ENCODE peak calls at places on chromosomes 2 and 18, in eight cellular contexts. K, U, C, O, W, Y, Q and A are unnamed samples.

GRCh38 chr18:39701071-39701783 is 2135.6 kb upstream of the CELF4 start:
- DNase-seq in U (no peak), K (no peak), W (no peak), O (no peak), C (no peak), Y (no peak), Q (no peak), A (no peak)

GRCh38 chr2:126655500-126656310 is at the start of gene GYPC:
- DNase-seq in Q (no peak), K (no peak), O (peak; percentile 12), U (peak; percentile 71), Y (peak; percentile 83), C (peak; percentile 82), W (no peak), A (no peak)

GRCh38 chr2:224042191-224042696 is 3.2 kb upstream of the SERPINE2 start:
- DNase-seq in W (no peak), Q (no peak), O (no peak), Y (no peak), U (no peak), K (no peak), C (no peak), A (no peak)

GRCh38 chr2:95359035-95359434 is 43.5 kb upstream of the FAHD2A start:
- DNase-seq in W (no peak), C (no peak), K (no peak), Y (no peak), O (peak; percentile 21), U (no peak), Q (no peak), A (no peak)

GRCh38 chr2:187541086-187542085 is 12.8 kb downstream of the TFPI start:
- DNase-seq in U (peak; percentile 43), O (peak; percentile 89), K (no peak), Q (no peak), W (no peak), Y (no peak), C (no peak), A (no peak)

GRCh38 chr18:32974421-32975165 is 201.8 kb upstream of the KLHL14 start:
- DNase-seq in Y (no peak), C (no peak), Q (no peak), U (no peak), O (no peak), K (no peak), W (no peak), A (no peak)

GRCh38 chr18:74950479-74950878 is 258.5 kb downstream of the PTGR3 start:
- DNase-seq in W (no peak), K (no peak), U (no peak), O (no peak), Y (no peak), C (no peak), Q (no peak), A (no peak)

GRCh38 chr2:29847901-29848300 is 73.5 kb downstream of the ALK start:
- DNase-seq in U (no peak), Y (no peak), W (no peak), K (no peak), C (no peak), Q (no peak), O (no peak), A (no peak)

GRCh38 chr2:221044781-221045180 is 527.3 kb downstream of the EPHA4 start:
- DNase-seq in K (no peak), Q (no peak), W (no peak), C (no peak), Y (no peak), O (no peak), U (no peak), A (no peak)

GRCh38 chr2:232214053-232214452 is 164.5 kb upstream of the ALPP start:
- DNase-seq in K (no peak), W (no peak), O (peak; percentile 38), U (no peak), Q (no peak), Y (no peak), C (no peak), A (no peak)

GRCh38 chr18:40867452-40867851 is 1087.6 kb upstream of the PIK3C3 start:
- DNase-seq in C (no peak), W (no peak), K (no peak), Y (no peak), O (peak; percentile 57), U (no peak), Q (no peak), A (no peak)

GRCh38 chr18:5463390-5463789 is 80.4 kb downstream of the EPB41L3 start:
- DNase-seq in C (peak; percentile 54), Y (no peak), Q (no peak), W (no peak), K (no peak), U (peak; percentile 81), O (no peak), A (no peak)

GRCh38 chr2:99697811-99698568 is 208.2 kb upstream of the REV1 start:
- DNase-seq in U (no peak), C (peak; percentile 41), O (peak; percentile 88), K (no peak), Q (no peak), W (no peak), Y (no peak), A (no peak)

GRCh38 chr18:80009661-80010550 is 21.5 kb upstream of the TXNL4A start:
- DNase-seq in K (no peak), W (no peak), Q (no peak), U (peak; percentile 51), Y (no peak), C (peak; percentile 75), O (peak; percentile 74), A (no peak)

GRCh38 chr2:171793691-171794678 is 100.1 kb downstream of the SLC25A12 start:
- DNase-seq in U (no peak), K (no peak), Q (no peak), W (no peak), Y (no peak), O (peak; percentile 12), C (no peak), A (no peak)

GRCh38 chr2:26241928-26242436 is 2.5 kb downstream of the HADHA start:
- DNase-seq in O (no peak), Y (no peak), C (no peak), K (no peak), W (no peak), U (no peak), Q (no peak), A (no peak)

GRCh38 chr2:30321466-30321865 is 90.1 kb downstream of the LBH start:
- DNase-seq in W (no peak), C (no peak), K (no peak), U (no peak), Q (no peak), Y (no peak), O (no peak), A (no peak)

GRCh38 chr2:200223385-200223784 is 83.1 kb upstream of the SPATS2L start:
- DNase-seq in Y (no peak), U (peak; percentile 35), O (no peak), K (no peak), W (no peak), C (no peak), Q (no peak), A (no peak)

GRCh38 chr2:10091182-10091932 is 11.1 kb upstream of the CYS1 start:
- DNase-seq in O (no peak), Y (no peak), K (no peak), U (no peak), Q (no peak), C (no peak), W (no peak), A (no peak)

GRCh38 chr18:44725300-44726096 is 44.8 kb downstream of the SETBP1 start:
- DNase-seq in W (no peak), O (no peak), U (peak; percentile 56), Y (peak; percentile 56), K (no peak), Q (no peak), C (no peak), A (no peak)

GRCh38 chr2:158603205-158603604 is 146.5 kb downstream of the PKP4 start:
- DNase-seq in U (no peak), Y (no peak), C (no peak), O (no peak), Q (no peak), K (no peak), W (no peak), A (no peak)
- TF ChIP-seq CTCF in U (no peak), Y (no peak), C (no peak), O (no peak), Q (no peak), K (no peak), W (no peak), A (no peak)

DNA sequence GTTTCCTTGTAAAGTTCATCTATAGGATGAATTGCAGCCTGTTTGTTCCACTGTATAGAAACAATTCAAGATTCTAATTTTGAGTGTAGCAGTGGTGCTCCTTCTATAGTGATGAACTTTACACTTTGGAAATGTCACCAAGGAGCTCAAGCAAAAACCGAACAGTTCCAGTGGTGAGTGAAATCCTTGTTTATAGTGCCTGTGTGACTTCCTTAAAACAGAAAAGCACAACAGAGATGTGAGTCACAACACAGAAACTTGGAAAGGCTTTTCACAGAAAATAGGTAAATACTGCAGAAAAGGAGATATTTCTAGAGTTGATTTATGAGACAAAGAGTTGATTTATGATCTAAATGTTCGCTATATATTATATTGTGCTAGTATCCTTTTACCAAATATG is 482.0 kb downstream of the PTPRM start:
- DNase-seq in W (no peak), K (no peak), C (no peak), Y (no peak), Q (no peak), U (no peak), O (no peak), A (no peak)
- TF ChIP-seq CTCF in W (no peak), K (no peak), C (no peak), Y (no peak), Q (no peak), U (no peak), O (no peak), A (no peak)

DNA sequence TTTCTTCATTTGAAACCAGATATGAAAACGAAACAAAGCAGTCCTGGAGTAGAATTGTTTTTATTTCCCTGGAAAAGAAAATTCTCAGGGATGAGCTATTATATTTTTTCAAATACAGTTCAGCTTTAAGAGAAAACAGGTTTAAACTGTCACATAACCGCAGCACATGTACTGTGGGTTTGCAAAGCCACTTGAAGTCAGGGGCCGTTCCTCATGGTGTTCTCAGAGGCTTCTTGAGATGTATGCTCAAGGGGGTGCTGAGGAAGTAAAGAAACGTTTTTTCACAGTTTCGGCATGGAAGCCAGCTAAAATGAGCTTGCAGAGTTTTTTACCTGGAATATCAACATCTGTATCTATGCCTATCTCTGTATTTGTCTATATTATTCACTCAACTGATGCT is 225.2 kb downstream of the MC4R start:
- DNase-seq in K (no peak), Q (no peak), Y (no peak), C (no peak), W (no peak), U (no peak), O (no peak), A (no peak)
- TF ChIP-seq CTCF in K (no peak), Q (no peak), Y (no peak), C (no peak), W (no peak), U (no peak), O (no peak), A (no peak)

GRCh38 chr2:46555011-46555410 is 75.6 kb downstream of the TMEM247 start:
- DNase-seq in C (no peak), K (peak; percentile 31), Y (no peak), W (no peak), U (no peak), Q (no peak), O (no peak), A (no peak)
- TF ChIP-seq CTCF in C (peak; percentile 39), K (peak; percentile 66), Y (no peak), W (peak; percentile 58), U (no peak), Q (no peak), O (no peak), A (peak; percentile 53)